ENCODE peak calls at places on chromosomes 3 and 15, in ten cellular contexts. A is lower lobe of right lung, Y is left lung, W is uterus, O is pancreas, F is transverse colon, S is progenitor cell of endocrine pancreas, H is upper lobe of left lung, C is neural progenitor cell, G is cardiac muscle cell. T is an unnamed sample.

GRCh38 chr3:166283856-166284255 is 446.6 kb upstream of the BCHE start:
- DNase-seq in A (no peak), Y (no peak), W (peak), O (no peak), F (no peak), S (no peak), H (no peak), C (no peak), G (peak), T (no peak)

GRCh38 chr3:169152319-169152718 is 511.2 kb downstream of the MECOM start:
- DNase-seq in A (no peak), Y (no peak), W (no peak), O (no peak), F (no peak), S (no peak), H (peak), C (no peak), G (no peak), T (peak)

GRCh38 chr15:48112242-48112641 is 8.5 kb upstream of the SLC24A5 start:
- DNase-seq in A (no peak), Y (no peak), W (no peak), O (peak), F (no peak), S (peak), H (no peak), C (peak), G (peak), T (peak)

GRCh38 chr3:98188553-98188952 is 22.1 kb downstream of the OR5H15 start:
- DNase-seq in A (no peak), Y (no peak), W (no peak), O (no peak), F (no peak), S (no peak), H (no peak), C (peak), G (no peak), T (no peak)

GRCh38 chr15:99385865-99386264 is 134.6 kb downstream of the LRRC28 start:
- DNase-seq in A (no peak), Y (no peak), W (peak), O (no peak), F (peak), S (no peak), H (peak), C (no peak), G (peak), T (no peak)

GRCh38 chr3:112096176-112096575 is 10.0 kb downstream of the C3orf52 start:
- DNase-seq in A (no peak), Y (no peak), W (no peak), O (no peak), F (no peak), S (no peak), H (no peak), C (no peak), G (no peak), T (no peak)

GRCh38 chr3:181695661-181696491 is 15.8 kb upstream of the SOX2 start:
- DNase-seq in A (peak), Y (peak), W (no peak), O (no peak), F (no peak), S (no peak), H (no peak), C (peak), G (peak), T (peak)

GRCh38 chr3:29240248-29240647 is 40.6 kb upstream of the RBMS3 start:
- DNase-seq in A (no peak), Y (no peak), W (no peak), O (no peak), F (no peak), S (no peak), H (no peak), C (no peak), G (peak), T (no peak)

GRCh38 chr3:112010631-112011030 is 11.9 kb downstream of the TAGLN3 start:
- DNase-seq in A (no peak), Y (no peak), W (no peak), O (no peak), F (no peak), S (no peak), H (no peak), C (no peak), G (peak), T (no peak)

GRCh38 chr3:13213911-13214846 is 140.9 kb upstream of the IQSEC1 start:
- DNase-seq in A (peak), Y (peak), W (no peak), O (peak), F (no peak), S (no peak), H (no peak), C (no peak), G (no peak), T (no peak)

GRCh38 chr3:51389423-51390183 is 1.5 kb upstream of the RBM15B start:
- DNase-seq in A (peak), Y (peak), W (no peak), O (peak), F (peak), S (no peak), H (peak), C (peak), G (peak), T (peak)

GRCh38 chr15:57356636-57357035 is 19.7 kb upstream of the CGNL1 start:
- DNase-seq in A (no peak), Y (no peak), W (no peak), O (no peak), F (no peak), S (no peak), H (no peak), C (peak), G (peak), T (no peak)

GRCh38 chr15:65032823-65033537 is 3.5 kb upstream of the MTFMT start:
- DNase-seq in A (peak), Y (peak), W (peak), O (peak), F (peak), S (peak), H (peak), C (peak), G (peak), T (peak)

GRCh38 chr15:93152264-93152884 is 63.4 kb upstream of the RGMA start:
- DNase-seq in A (no peak), Y (no peak), W (no peak), O (no peak), F (peak), S (no peak), H (peak), C (no peak), G (no peak), T (no peak)

GRCh38 chr3:116135462-116135861 is 309.8 kb downstream of the LSAMP start:
- DNase-seq in A (no peak), Y (no peak), W (peak), O (peak), F (peak), S (no peak), H (peak), C (no peak), G (peak), T (peak)

GRCh38 chr15:40092416-40093223 is 16.1 kb downstream of the BMF start:
- DNase-seq in A (peak), Y (no peak), W (peak), O (peak), F (peak), S (no peak), H (peak), C (peak), G (peak), T (peak)

GRCh38 chr3:110814170-110815007 is 257.2 kb upstream of the NECTIN3 start:
- DNase-seq in A (no peak), Y (no peak), W (no peak), O (no peak), F (peak), S (no peak), H (no peak), C (peak), G (peak), T (no peak)

GRCh38 chr3:136142592-136142991 is 53.5 kb downstream of the MSL2 start:
- DNase-seq in A (no peak), Y (no peak), W (no peak), O (no peak), F (no peak), S (no peak), H (no peak), C (no peak), G (peak), T (no peak)

GRCh38 chr3:70064194-70064787 is 64.8 kb downstream of the SAMMSON start:
- DNase-seq in A (no peak), Y (no peak), W (no peak), O (no peak), F (no peak), S (no peak), H (no peak), C (peak), G (peak), T (peak)

GRCh38 chr3:53820756-53821580 is 25.3 kb downstream of the CHDH start:
- DNase-seq in A (no peak), Y (no peak), W (no peak), O (no peak), F (no peak), S (no peak), H (no peak), C (no peak), G (no peak), T (no peak)

GRCh38 chr3:149000207-149000745 is 8.9 kb downstream of the GYG1 start:
- DNase-seq in A (no peak), Y (no peak), W (no peak), O (no peak), F (no peak), S (no peak), H (no peak), C (no peak), G (peak), T (no peak)

GRCh38 chr15:77002954-77003912 is 8.3 kb downstream of the PSTPIP1 start:
- DNase-seq in A (peak), Y (peak), W (no peak), O (no peak), F (peak), S (no peak), H (peak), C (no peak), G (no peak), T (no peak)

GRCh38 chr15:94844188-94844532 is 612.8 kb downstream of the MCTP2 start:
- DNase-seq in A (no peak), Y (no peak), W (no peak), O (no peak), F (no peak), S (no peak), H (no peak), C (no peak), G (no peak), T (no peak)

GRCh38 chr3:137764563-137765309 is 621 bp downstream of the SOX14 start:
- DNase-seq in A (no peak), Y (peak), W (no peak), O (no peak), F (no peak), S (no peak), H (no peak), C (peak), G (no peak), T (no peak)

GRCh38 chr3:172061724-172062184 is 22.4 kb downstream of the FNDC3B start:
- DNase-seq in A (no peak), Y (no peak), W (no peak), O (no peak), F (peak), S (no peak), H (peak), C (no peak), G (peak), T (no peak)

GRCh38 chr3:31692714-31693113 is 160.0 kb downstream of the STT3B start:
- DNase-seq in A (no peak), Y (no peak), W (no peak), O (no peak), F (no peak), S (no peak), H (no peak), C (peak), G (no peak), T (no peak)
- TF ChIP-seq CTCF in A (no peak), Y (no peak), W (no peak), O (no peak), F (no peak), S (no peak), H (no peak), C (peak), G (no peak), T (no peak)

GRCh38 chr15:60869851-60870250 is 359.3 kb downstream of the RORA start:
- DNase-seq in A (no peak), Y (no peak), W (no peak), O (no peak), F (no peak), S (no peak), H (no peak), C (no peak), G (peak), T (no peak)

GRCh38 chr15:60871731-60872130 is 357.4 kb downstream of the RORA start:
- DNase-seq in A (no peak), Y (no peak), W (no peak), O (no peak), F (no peak), S (no peak), H (no peak), C (no peak), G (peak), T (no peak)

GRCh38 chr15:60865507-60865906 is 363.6 kb downstream of the RORA start:
- DNase-seq in A (no peak), Y (no peak), W (no peak), O (no peak), F (no peak), S (no peak), H (no peak), C (no peak), G (peak), T (no peak)

GRCh38 chr15:60875681-60876080 is 353.4 kb downstream of the RORA start:
- DNase-seq in A (no peak), Y (no peak), W (no peak), O (no peak), F (no peak), S (no peak), H (no peak), C (peak), G (no peak), T (no peak)

DNA sequence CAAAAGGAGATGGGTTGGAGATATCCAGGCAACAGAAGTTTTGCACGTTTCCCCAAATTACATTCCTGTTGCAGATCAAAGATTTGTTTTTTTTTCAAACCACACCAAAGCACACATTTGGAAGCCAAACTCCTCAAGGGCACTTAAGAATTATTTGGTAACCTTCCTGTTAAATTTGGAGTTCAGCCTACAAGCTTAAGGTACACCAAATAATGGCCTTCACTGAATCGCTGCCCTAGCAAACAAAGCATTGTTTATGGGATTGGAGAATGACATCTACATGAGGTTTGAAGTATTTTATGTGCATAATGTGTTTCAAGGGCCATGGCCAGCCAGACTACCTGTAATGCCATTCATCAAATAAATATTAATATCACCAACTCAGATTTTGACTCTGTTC is 357.9 kb downstream of the RORA start:
- DNase-seq in A (no peak), Y (no peak), W (no peak), O (no peak), F (no peak), S (no peak), H (no peak), C (no peak), G (no peak), T (no peak)
- TF ChIP-seq CTCF in A (no peak), Y (no peak), W (no peak), O (no peak), F (no peak), S (no peak), H (no peak), C (no peak), G (no peak), T (no peak)

GRCh38 chr15:88894348-88894818 is 961 bp downstream of the HAPLN3 start:
- DNase-seq in A (peak), Y (peak), W (peak), O (peak), F (peak), S (peak), H (peak), C (peak), G (peak), T (peak)
- TF ChIP-seq CTCF in A (peak), Y (peak), W (peak), O (peak), F (peak), S (peak), H (peak), C (peak), G (peak), T (peak)

GRCh38 chr3:155241559-155241958 is 51.9 kb downstream of the STRIT1 start:
- DNase-seq in A (no peak), Y (no peak), W (no peak), O (no peak), F (no peak), S (no peak), H (no peak), C (no peak), G (peak), T (no peak)
- TF ChIP-seq CTCF in A (no peak), Y (no peak), W (no peak), O (no peak), F (no peak), S (no peak), H (no peak), C (no peak), G (no peak), T (no peak)

DNA sequence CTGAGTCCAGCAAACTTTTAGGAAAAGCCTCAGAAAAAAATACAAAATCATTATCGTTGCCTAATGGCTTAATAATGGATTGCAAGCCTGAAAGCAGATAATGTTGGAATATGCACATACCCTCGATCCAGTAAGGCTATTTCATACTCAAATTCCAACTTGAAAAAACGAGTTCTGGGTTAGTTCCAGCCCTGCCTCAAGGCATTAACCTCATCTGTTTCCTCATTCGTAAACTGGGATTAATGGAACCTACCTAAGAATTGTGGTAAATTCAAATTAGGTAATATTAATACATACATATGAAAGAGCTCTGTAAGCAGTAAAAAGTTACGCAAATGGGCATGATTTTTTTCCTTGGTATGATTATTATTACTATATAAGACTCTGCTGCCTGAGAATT is 107.5 kb downstream of the SRGAP3 start:
- DNase-seq in A (no peak), Y (no peak), W (no peak), O (no peak), F (no peak), S (no peak), H (no peak), C (no peak), G (no peak), T (no peak)
- TF ChIP-seq CTCF in A (no peak), Y (no peak), W (no peak), O (no peak), F (no peak), S (no peak), H (no peak), C (no peak), G (no peak), T (no peak)

GRCh38 chr15:25786040-25786439 is 77.1 kb downstream of the ATP10A start:
- DNase-seq in A (no peak), Y (no peak), W (no peak), O (no peak), F (no peak), S (no peak), H (no peak), C (no peak), G (no peak), T (no peak)

GRCh38 chr15:25787381-25787780 is 75.7 kb downstream of the ATP10A start:
- DNase-seq in A (no peak), Y (no peak), W (no peak), O (no peak), F (no peak), S (no peak), H (no peak), C (no peak), G (peak), T (no peak)

GRCh38 chr15:25784141-25784540 is 79.0 kb downstream of the ATP10A start:
- DNase-seq in A (no peak), Y (no peak), W (no peak), O (no peak), F (no peak), S (no peak), H (no peak), C (no peak), G (no peak), T (no peak)

GRCh38 chr15:25784876-25785642 is 78.1 kb downstream of the ATP10A start:
- DNase-seq in A (no peak), Y (no peak), W (no peak), O (no peak), F (no peak), S (no peak), H (no peak), C (no peak), G (peak), T (no peak)

GRCh38 chr15:25785643-25786029 is 77.5 kb downstream of the ATP10A start:
- DNase-seq in A (no peak), Y (no peak), W (no peak), O (no peak), F (no peak), S (no peak), H (no peak), C (no peak), G (no peak), T (no peak)
- TF ChIP-seq CTCF in A (no peak), Y (no peak), W (no peak), O (no peak), F (no peak), S (no peak), H (no peak), C (no peak), G (no peak), T (no peak)

T was measured in nephron progenitor cell.